ENCODE peak calls at places on chromosomes 12 and 14, in six cellular contexts. C is iPS-NIHi11; U is activated T-cell treated with anti-CD3 and anti-CD28 coated beads, Interleukin-2, amount 50 U/mL, for 72 hours; J is hepatic stellate cell; P is sigmoid colon; W is psoas muscle. Z is an unnamed sample.

GRCh38 chr14:94918896-94919295 is 149.0 kb upstream of the GSC start:
- DNase-seq in W (no peak), J (no peak), P (no peak), C (no peak), U (no peak), Z (no peak)

GRCh38 chr14:92391746-92392145 is 68.8 kb downstream of the SLC24A4 start:
- DNase-seq in J (no peak), C (no peak), U (no peak), W (no peak), P (no peak), Z (no peak)

GRCh38 chr14:93002851-93003298 is 79.9 kb downstream of the CHGA start:
- DNase-seq in U (no peak), J (no peak), W (no peak), C (no peak), P (no peak), Z (no peak)

GRCh38 chr12:75870878-75871277 is 160.7 kb downstream of the PHLDA1 start:
- DNase-seq in C (no peak), U (no peak), P (no peak), W (no peak), J (no peak), Z (no peak)

GRCh38 chr14:92510972-92511371 is 2.6 kb upstream of the RIN3 start:
- DNase-seq in W (no peak), C (peak), P (peak), U (no peak), J (no peak), Z (no peak)

GRCh38 chr12:116524964-116525379 is 34.2 kb upstream of the MAP1LC3B2 start:
- DNase-seq in U (no peak), J (no peak), W (no peak), P (no peak), C (no peak), Z (no peak)

GRCh38 chr14:73633517-73634332 is 11.1 kb upstream of the DNAL1 start:
- DNase-seq in C (peak), P (peak), W (peak), U (peak), J (peak), Z (peak)

GRCh38 chr14:102419716-102420115 is 57.0 kb downstream of the TECPR2 start:
- DNase-seq in W (no peak), U (no peak), J (no peak), C (no peak), P (no peak), Z (no peak)

GRCh38 chr12:54259194-54260011 is 20.5 kb downstream of the CBX5 start:
- DNase-seq in U (peak), C (peak), J (peak), W (peak), P (peak), Z (peak)

GRCh38 chr14:102925646-102926045 is 3.2 kb downstream of the AMN start:
- DNase-seq in P (no peak), W (no peak), C (no peak), U (no peak), J (no peak), Z (no peak)

GRCh38 chr12:68140576-68140975 is 19.0 kb downstream of the IFNG start:
- DNase-seq in C (no peak), W (no peak), P (no peak), J (no peak), U (no peak), Z (no peak)

GRCh38 chr12:31517994-31518393 is 72.9 kb downstream of the DENND5B start:
- DNase-seq in J (no peak), U (no peak), W (no peak), C (no peak), P (no peak), Z (no peak)

GRCh38 chr12:94832780-94833760 is 170.4 kb downstream of the NDUFA12 start:
- DNase-seq in W (no peak), P (no peak), U (no peak), C (peak), J (peak), Z (no peak)

GRCh38 chr14:24192933-24193332 is 2.3 kb downstream of the TM9SF1 start:
- DNase-seq in P (no peak), J (no peak), C (no peak), U (no peak), W (no peak), Z (no peak)

GRCh38 chr12:3041558-3042164 is 35.5 kb upstream of the TSPAN9 start:
- DNase-seq in W (peak), J (peak), U (peak), P (peak), C (peak), Z (peak)

GRCh38 chr14:94412671-94413638 is 24.6 kb upstream of the SERPINA1 start:
- DNase-seq in P (no peak), C (no peak), U (no peak), W (no peak), J (no peak), Z (no peak)

GRCh38 chr12:104106965-104107364 is 31.0 kb downstream of the NFYB start:
- DNase-seq in J (no peak), W (no peak), C (no peak), P (no peak), U (no peak), Z (no peak)

GRCh38 chr12:3752096-3752709 is 706 bp downstream of the CRACR2A start:
- DNase-seq in J (peak), C (no peak), P (no peak), W (peak), U (peak), Z (peak)

GRCh38 chr14:32938719-32939253 is at the start of gene NPAS3:
- DNase-seq in P (no peak), C (peak), U (no peak), J (no peak), W (peak), Z (no peak)

GRCh38 chr14:94697773-94698556 is 71.9 kb downstream of the GSC start:
- DNase-seq in W (no peak), C (no peak), J (no peak), U (no peak), P (no peak), Z (no peak)

Z was measured in GM12891.